ENCODE peak calls at places on chromosomes 4 and X, in nine cellular contexts. One of them, this sample, is unnamed.
A peak's percentile ranks its signal among the peaks of the same experiment; 100 is the strongest.

GRCh38 chrX:111086521-111087127 is 9.4 kb upstream of the PAK3 start:
- DNase-seq in midbrain: no peak
- DNase-seq in CD8-positive, alpha-beta T cell: no peak
- DNase-seq in effector CD4-positive, alpha-beta T cell: no peak
- DNase-seq in astrocyte: no peak
- DNase-seq in T-helper 17 cell: no peak
- DNase-seq in fibroblast of pulmonary artery: no peak
- DNase-seq in nephron progenitor cell: no peak
- DNase-seq in CD8-positive, alpha-beta memory T cell: no peak
- DNase-seq in this sample: no peak

GRCh38 chr4:47032405-47033106 is 1.2 kb downstream of the GABRB1 start:
- DNase-seq in CD8-positive, alpha-beta memory T cell: no peak
- DNase-seq in fibroblast of pulmonary artery: peak; percentile 60
- DNase-seq in astrocyte: peak; percentile 45
- DNase-seq in CD8-positive, alpha-beta T cell: no peak
- DNase-seq in T-helper 17 cell: no peak
- DNase-seq in midbrain: peak; percentile 75
- DNase-seq in effector CD4-positive, alpha-beta T cell: peak; percentile 7
- DNase-seq in nephron progenitor cell: peak; percentile 85
- DNase-seq in this sample: peak; percentile 91

GRCh38 chr4:2742081-2742822 is 13.9 kb downstream of the TNIP2 start:
- DNase-seq in astrocyte: no peak
- DNase-seq in fibroblast of pulmonary artery: no peak
- DNase-seq in T-helper 17 cell: no peak
- DNase-seq in CD8-positive, alpha-beta memory T cell: no peak
- DNase-seq in effector CD4-positive, alpha-beta T cell: no peak
- DNase-seq in midbrain: no peak
- DNase-seq in nephron progenitor cell: no peak
- DNase-seq in CD8-positive, alpha-beta T cell: no peak
- DNase-seq in this sample: no peak

GRCh38 chr4:111632752-111633151 is 512.5 kb upstream of the FAM241A start:
- DNase-seq in nephron progenitor cell: no peak
- DNase-seq in astrocyte: peak; percentile 26
- DNase-seq in midbrain: no peak
- DNase-seq in T-helper 17 cell: no peak
- DNase-seq in CD8-positive, alpha-beta memory T cell: no peak
- DNase-seq in fibroblast of pulmonary artery: peak; percentile 46
- DNase-seq in effector CD4-positive, alpha-beta T cell: no peak
- DNase-seq in CD8-positive, alpha-beta T cell: no peak
- DNase-seq in this sample: no peak

GRCh38 chrX:34559325-34559724 is 97.8 kb downstream of the TMEM47 start:
- DNase-seq in astrocyte: peak; percentile 2
- DNase-seq in nephron progenitor cell: no peak
- DNase-seq in effector CD4-positive, alpha-beta T cell: no peak
- DNase-seq in midbrain: no peak
- DNase-seq in CD8-positive, alpha-beta T cell: no peak
- DNase-seq in T-helper 17 cell: no peak
- DNase-seq in CD8-positive, alpha-beta memory T cell: no peak
- DNase-seq in fibroblast of pulmonary artery: peak; percentile 41
- DNase-seq in this sample: no peak

GRCh38 chr4:38470708-38471262 is 193.2 kb upstream of the KLF3 start:
- DNase-seq in CD8-positive, alpha-beta T cell: no peak
- DNase-seq in fibroblast of pulmonary artery: no peak
- DNase-seq in nephron progenitor cell: no peak
- DNase-seq in astrocyte: peak; percentile 27
- DNase-seq in midbrain: no peak
- DNase-seq in T-helper 17 cell: no peak
- DNase-seq in CD8-positive, alpha-beta memory T cell: no peak
- DNase-seq in effector CD4-positive, alpha-beta T cell: no peak
- DNase-seq in this sample: no peak

GRCh38 chrX:123818243-123818642 is 41.6 kb upstream of the XIAP start:
- DNase-seq in CD8-positive, alpha-beta memory T cell: no peak
- DNase-seq in nephron progenitor cell: no peak
- DNase-seq in CD8-positive, alpha-beta T cell: no peak
- DNase-seq in effector CD4-positive, alpha-beta T cell: no peak
- DNase-seq in fibroblast of pulmonary artery: no peak
- DNase-seq in astrocyte: peak; percentile 63
- DNase-seq in T-helper 17 cell: no peak
- DNase-seq in midbrain: no peak
- DNase-seq in this sample: no peak

GRCh38 chrX:123422875-123423274 is 238.8 kb downstream of the GRIA3 start:
- DNase-seq in effector CD4-positive, alpha-beta T cell: no peak
- DNase-seq in nephron progenitor cell: peak; percentile 9
- DNase-seq in astrocyte: no peak
- DNase-seq in fibroblast of pulmonary artery: peak; percentile 51
- DNase-seq in T-helper 17 cell: no peak
- DNase-seq in CD8-positive, alpha-beta T cell: no peak
- DNase-seq in CD8-positive, alpha-beta memory T cell: no peak
- DNase-seq in midbrain: peak; percentile 23
- DNase-seq in this sample: peak; percentile 4

GRCh38 chr4:2954358-2955185 is 8.6 kb downstream of the NOP14 start:
- DNase-seq in nephron progenitor cell: no peak
- DNase-seq in astrocyte: no peak
- DNase-seq in midbrain: no peak
- DNase-seq in CD8-positive, alpha-beta memory T cell: no peak
- DNase-seq in T-helper 17 cell: peak; percentile 43
- DNase-seq in CD8-positive, alpha-beta T cell: no peak
- DNase-seq in fibroblast of pulmonary artery: no peak
- DNase-seq in effector CD4-positive, alpha-beta T cell: no peak
- DNase-seq in this sample: peak; percentile 27

This sample was measured in BE2C.